ENCODE peak calls at places on chromosome 2, in five cellular contexts. Y is AG09309, U is OCI-LY7, Q is bronchial epithelial cell, N is HFFc6. W is an unnamed sample.

GRCh38 chr2:6369266-6369665 is 496.4 kb downstream of the CMPK2 start:
- DNase-seq in Y (no peak), U (no peak), Q (no peak), N (no peak), W (no peak)

GRCh38 chr2:168118733-168119518 is 128.5 kb downstream of the STK39 start:
- DNase-seq in Y (peak; percentile 41), U (peak; percentile 77), Q (peak; percentile 59), N (peak; percentile 79), W (peak; percentile 28)

GRCh38 chr2:43300781-43301586 is 74.6 kb upstream of the ZFP36L2 start:
- DNase-seq in Y (no peak), U (no peak), Q (peak; percentile 75), N (no peak), W (no peak)

GRCh38 chr2:24083567-24084385 is 858 bp downstream of the TP53I3 start:
- DNase-seq in Y (peak; percentile 44), U (peak; percentile 85), Q (peak; percentile 84), N (peak; percentile 64), W (peak; percentile 87)

GRCh38 chr2:119838179-119838578 is 78.5 kb downstream of the PTPN4 start:
- DNase-seq in Y (no peak), U (no peak), Q (peak; percentile 53), N (no peak), W (no peak)

GRCh38 chr2:121316986-121317385 is 32.0 kb upstream of the TFCP2L1 start:
- DNase-seq in Y (no peak), U (no peak), Q (no peak), N (no peak), W (no peak)

GRCh38 chr2:240278661-240279060 is 138.2 kb upstream of the OTOS start:
- DNase-seq in Y (no peak), U (no peak), Q (peak; percentile 54), N (no peak), W (no peak)

GRCh38 chr2:20940481-20940795 is 103.4 kb downstream of the APOB start:
- DNase-seq in Y (no peak), U (no peak), Q (no peak), N (no peak), W (no peak)

GRCh38 chr2:33133436-33133835 is 186.7 kb downstream of the LTBP1 start:
- DNase-seq in Y (no peak), U (no peak), Q (peak; percentile 11), N (no peak), W (no peak)

GRCh38 chr2:181752301-181752700 is 72.0 kb upstream of the NEUROD1 start:
- DNase-seq in Y (no peak), U (no peak), Q (no peak), N (peak; percentile 6), W (no peak)

GRCh38 chr2:161990036-161990435 is 84.0 kb downstream of the DPP4 start:
- DNase-seq in Y (no peak), U (no peak), Q (peak; percentile 54), N (no peak), W (no peak)

DNA sequence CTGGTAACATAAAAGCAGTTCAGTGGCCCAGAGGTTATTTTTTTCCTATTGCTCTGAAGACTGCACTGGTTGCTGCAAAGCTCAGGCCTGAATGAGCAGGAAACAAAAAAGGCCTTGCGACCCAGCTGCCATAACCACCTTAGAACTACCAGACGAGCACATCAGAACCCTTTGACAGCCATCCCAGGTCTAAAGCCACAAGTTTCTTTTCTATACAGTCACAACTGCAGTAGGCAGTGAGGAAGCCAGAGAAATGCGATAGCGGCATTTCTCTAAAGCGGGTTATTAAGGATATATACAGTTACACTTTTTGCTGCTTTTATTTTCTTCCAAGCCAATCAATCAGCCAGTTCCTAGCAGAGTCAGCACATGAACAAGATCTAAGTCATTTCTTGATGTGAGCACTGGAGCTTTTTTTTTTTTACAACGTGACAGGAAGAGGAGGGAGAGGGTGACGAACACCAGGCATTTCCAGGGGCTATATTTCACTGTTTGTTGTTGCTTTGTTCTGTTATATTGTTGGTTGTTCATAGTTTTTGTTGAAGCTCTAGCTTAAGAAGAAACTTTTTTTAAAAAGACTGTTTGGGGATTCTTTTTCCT is 48.8 kb downstream of the FEZ2 start:
- DNase-seq in Y (no peak), U (no peak), Q (no peak), N (no peak), W (no peak)
- TF ChIP-seq CTCF in Y (no peak), U (no peak), Q (no peak), N (no peak), W (no peak)

DNA sequence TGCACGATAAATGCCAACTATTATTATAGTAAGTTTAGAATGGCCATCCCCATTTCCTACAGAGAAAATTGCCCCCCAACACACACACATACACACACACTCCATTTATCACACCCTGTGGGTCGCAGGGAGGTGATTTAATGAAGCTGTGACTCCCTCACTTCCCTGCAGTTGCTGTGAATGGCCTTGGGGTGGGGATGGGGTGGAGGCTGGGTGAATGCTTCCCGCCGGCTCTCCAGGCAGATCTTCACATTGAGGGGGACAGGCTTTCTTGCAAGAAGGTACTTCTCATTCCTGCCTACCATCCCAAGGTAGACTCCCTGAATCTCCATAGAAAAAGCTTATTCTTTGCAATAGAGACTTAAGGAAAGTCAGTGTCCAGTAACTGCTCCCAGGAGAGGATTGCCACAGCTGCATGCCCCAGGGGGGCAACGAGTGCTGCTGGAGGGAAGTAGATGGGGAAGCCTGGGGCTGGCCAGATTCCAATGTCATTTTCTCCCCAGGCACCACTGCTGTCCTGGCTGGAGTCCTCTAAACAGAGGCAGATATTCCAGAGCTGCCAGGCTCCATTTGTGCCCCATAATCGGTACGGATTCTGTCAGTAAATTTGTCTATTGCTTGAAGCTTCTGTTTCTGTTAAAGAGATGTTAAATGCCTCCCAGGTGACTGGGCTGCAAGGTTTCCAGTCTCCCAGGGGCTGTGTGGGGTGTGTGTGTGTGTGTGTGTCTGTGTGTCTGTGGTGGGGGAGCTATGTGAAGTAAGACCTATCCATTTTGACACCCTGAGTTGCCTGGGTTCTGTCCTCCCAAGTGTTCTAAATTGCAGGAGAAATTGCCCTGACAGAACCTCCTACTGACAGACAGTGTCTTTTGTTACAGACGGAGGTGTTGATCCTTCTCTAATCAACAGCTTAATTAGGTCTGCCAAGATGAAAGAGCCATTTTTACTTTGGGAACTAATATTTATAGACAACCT is 265.4 kb downstream of the SRBD1 start:
- DNase-seq in Y (no peak), U (no peak), Q (no peak), N (no peak), W (no peak)
- TF ChIP-seq CTCF in Y (no peak), U (no peak), Q (no peak), N (no peak), W (no peak)

GRCh38 chr2:238515411-238515810 is 88.7 kb downstream of the ASB1 start:
- DNase-seq in Y (peak; percentile 35), U (no peak), Q (no peak), N (no peak), W (no peak)

GRCh38 chr2:238510911-238511613 is 84.3 kb downstream of the ASB1 start:
- DNase-seq in Y (no peak), U (no peak), Q (no peak), N (no peak), W (no peak)

GRCh38 chr2:238512247-238512867 is 85.6 kb downstream of the ASB1 start:
- DNase-seq in Y (no peak), U (no peak), Q (no peak), N (no peak), W (no peak)

GRCh38 chr2:238511614-238511950 is 84.9 kb downstream of the ASB1 start:
- DNase-seq in Y (no peak), U (no peak), Q (no peak), N (no peak), W (no peak)

GRCh38 chr2:238513346-238513745 is 86.6 kb downstream of the ASB1 start:
- DNase-seq in Y (no peak), U (peak; percentile 51), Q (peak; percentile 28), N (peak; percentile 56), W (peak; percentile 60)
- TF ChIP-seq CTCF in Y (peak; percentile 62), U (peak; percentile 82), Q (peak; percentile 66), N (peak; percentile 89), W (peak; percentile 23)

DNA sequence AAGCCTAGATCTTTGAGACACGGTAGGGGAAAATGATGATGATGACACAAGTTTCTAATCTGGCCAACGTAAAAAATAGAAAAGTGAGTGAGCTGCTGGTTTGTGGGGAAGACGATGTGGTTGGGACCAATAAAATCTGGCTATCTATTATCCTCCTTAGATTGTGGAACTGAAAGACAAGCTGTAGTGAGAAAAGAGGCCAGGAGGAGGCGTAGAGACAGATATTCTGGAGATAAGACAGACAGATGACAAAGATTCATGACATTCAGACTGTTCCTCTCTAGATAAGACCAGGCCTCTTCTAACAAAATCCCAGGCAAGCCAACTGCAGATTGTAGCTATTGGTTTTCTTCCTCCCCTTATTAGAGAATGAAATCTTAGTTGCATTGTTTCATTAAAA is 376.3 kb upstream of the UBE2E3 start:
- DNase-seq in Y (no peak), U (peak; percentile 1), Q (peak; percentile 46), N (no peak), W (peak; percentile 10)
- TF ChIP-seq CTCF in Y (peak; percentile 31), U (peak; percentile 65), Q (peak; percentile 41), N (peak; percentile 65), W (no peak)